ENCODE peak calls at places on chromosomes 11 and 22, in six cellular contexts. B is PC-3, X is Ammon's horn, O is M059J, R is GM10248, W is AG09319. I is an unnamed sample.

GRCh38 chr22:48153726-48154125 is 1391.3 kb downstream of the TBC1D22A start:
- DNase-seq in X (no peak), W (no peak), R (no peak), O (no peak), B (no peak), I (no peak)

GRCh38 chr11:111387318-111387863 is 8.3 kb upstream of the POU2AF1 start:
- DNase-seq in R (no peak), X (peak), O (peak), W (no peak), B (no peak), I (no peak)

GRCh38 chr11:19432370-19433163 is 191.8 kb upstream of the E2F8 start:
- DNase-seq in W (peak), O (peak), X (no peak), R (no peak), B (peak), I (peak)

GRCh38 chr22:41216984-41217383 is 11.9 kb downstream of the L3MBTL2 start:
- DNase-seq in W (no peak), R (no peak), X (no peak), O (no peak), B (no peak), I (peak)

GRCh38 chr11:76674517-76675400 is 4.2 kb upstream of the LRRC32 start:
- DNase-seq in X (no peak), O (no peak), R (peak), W (no peak), B (no peak), I (no peak)

GRCh38 chr22:20857838-20858614 is 585 bp downstream of the PI4KA start:
- DNase-seq in O (peak), B (peak), W (peak), X (peak), R (peak), I (peak)

GRCh38 chr11:93895106-93895862 is 44.9 kb upstream of the VSTM5 start:
- DNase-seq in R (no peak), X (peak), B (peak), W (peak), O (peak), I (peak)

GRCh38 chr11:77407613-77408012 is 66.3 kb downstream of the PAK1 start:
- DNase-seq in O (peak), X (no peak), W (peak), R (no peak), B (peak), I (peak)

GRCh38 chr11:1129666-1130160 is 28.0 kb upstream of the MUC5AC start:
- DNase-seq in X (no peak), O (no peak), R (no peak), W (no peak), B (no peak), I (no peak)